ENCODE peak calls at places on chromosomes 5 and 9, in six cellular contexts. I is spleen, K is psoas muscle, G is PC-9, E is H9, U is cardiac muscle cell. T is an unnamed sample.

GRCh38 chr5:128084228-128085167 is 932 bp downstream of the SLC12A2 start:
- DNase-seq in U (peak; percentile 47), I (peak; percentile 93), G (no peak), K (peak; percentile 44), E (peak; percentile 43), T (peak; percentile 51)

GRCh38 chr5:160197341-160198147 is 31.8 kb upstream of the FABP6 start:
- DNase-seq in E (peak; percentile 60), U (peak; percentile 36), G (no peak), K (no peak), I (no peak), T (no peak)

GRCh38 chr9:130732131-130732530 is 38.6 kb downstream of the EXOSC2 start:
- DNase-seq in K (no peak), U (no peak), I (no peak), G (no peak), E (no peak), T (no peak)

GRCh38 chr9:137403281-137403680 is 19.7 kb downstream of the EXD3 start:
- DNase-seq in K (no peak), G (no peak), I (no peak), U (no peak), E (peak; percentile 26), T (no peak)

GRCh38 chr5:95283761-95284511 is 958 bp downstream of the MCTP1 start:
- DNase-seq in K (peak; percentile 13), G (no peak), I (peak; percentile 85), U (peak; percentile 63), E (peak; percentile 79), T (peak; percentile 38)

GRCh38 chr9:114285166-114285867 is 37.6 kb upstream of the ORM1 start:
- DNase-seq in E (peak; percentile 36), K (peak; percentile 14), G (no peak), U (no peak), I (peak; percentile 67), T (no peak)

GRCh38 chr9:77011973-77012817 is 7.3 kb upstream of the FOXB2 start:
- DNase-seq in E (peak; percentile 89), I (peak; percentile 87), K (peak; percentile 46), G (no peak), U (peak; percentile 86), T (no peak)

GRCh38 chr5:76670508-76670907 is 45.4 kb upstream of the F2R start:
- DNase-seq in U (no peak), I (no peak), K (no peak), G (no peak), E (no peak), T (no peak)

GRCh38 chr5:147140558-147140957 is 94.3 kb upstream of the STK32A start:
- DNase-seq in I (no peak), G (no peak), U (no peak), K (no peak), E (no peak), T (no peak)

GRCh38 chr9:37295796-37296195 is 126.7 kb upstream of the GRHPR start:
- DNase-seq in I (no peak), U (no peak), E (no peak), G (no peak), K (no peak), T (no peak)

GRCh38 chr9:113988951-113989780 is 88.9 kb downstream of the AMBP start:
- DNase-seq in E (no peak), I (no peak), U (no peak), K (peak; percentile 81), G (no peak), T (peak; percentile 91)

GRCh38 chr9:626591-626990 is 214.9 kb upstream of the DMRT1 start:
- DNase-seq in G (no peak), K (no peak), E (no peak), U (no peak), I (no peak), T (no peak)

GRCh38 chr5:43061352-43061751 is 21.2 kb upstream of the ANXA2R start:
- DNase-seq in K (no peak), G (no peak), E (no peak), I (no peak), U (no peak), T (no peak)

GRCh38 chr5:64165500-64166200 is at the start of gene RNF180:
- DNase-seq in I (peak; percentile 78), G (no peak), E (peak; percentile 71), K (peak; percentile 48), U (peak; percentile 74), T (peak; percentile 71)

GRCh38 chr5:107669543-107670027 is 1.2 kb downstream of the EFNA5 start:
- DNase-seq in G (peak; percentile 36), I (peak; percentile 65), K (peak; percentile 35), E (peak; percentile 55), U (peak; percentile 63), T (no peak)

GRCh38 chr5:131587541-131587940 is 47.5 kb downstream of the RAPGEF6 start:
- DNase-seq in I (no peak), G (no peak), E (no peak), K (no peak), U (no peak), T (no peak)

GRCh38 chr5:4571248-4571950 is 568.7 kb upstream of the ADAMTS16 start:
- DNase-seq in E (peak; percentile 52), G (no peak), U (no peak), I (no peak), K (no peak), T (no peak)

GRCh38 chr5:104179057-104179456 is 616.5 kb upstream of the NUDT12 start:
- DNase-seq in E (peak; percentile 69), I (no peak), G (peak; percentile 58), U (peak; percentile 57), K (no peak), T (peak; percentile 33)

GRCh38 chr5:96817496-96817895 is 9.8 kb upstream of the ERAP1 start:
- DNase-seq in U (no peak), K (no peak), I (no peak), E (no peak), G (no peak), T (no peak)

GRCh38 chr5:134594336-134594735 is 38.3 kb downstream of the SAR1B start:
- DNase-seq in I (no peak), K (no peak), G (no peak), U (no peak), E (no peak), T (peak; percentile 76)

GRCh38 chr5:6516823-6517222 is 68.2 kb downstream of the UBE2QL1 start:
- DNase-seq in G (no peak), K (no peak), U (no peak), I (no peak), E (no peak), T (no peak)

GRCh38 chr5:33336911-33337620 is 103.7 kb upstream of the TARS1 start:
- DNase-seq in G (no peak), K (no peak), U (no peak), E (no peak), I (no peak), T (no peak)

GRCh38 chr9:28782630-28783029 is 1209.3 kb upstream of the C9orf72 start:
- DNase-seq in G (no peak), E (no peak), U (no peak), I (no peak), K (no peak), T (no peak)

GRCh38 chr9:93159601-93160418 is 24.1 kb upstream of the WNK2 start:
- DNase-seq in I (peak; percentile 96), U (peak; percentile 94), K (peak; percentile 82), E (peak; percentile 94), G (peak; percentile 60), T (peak; percentile 88)

GRCh38 chr5:23001120-23001519 is 148.0 kb upstream of the CDH12 start:
- DNase-seq in K (no peak), E (no peak), U (no peak), G (no peak), I (no peak), T (no peak)

GRCh38 chr5:118518720-118519119 is 469.6 kb downstream of the DTWD2 start:
- DNase-seq in U (no peak), I (no peak), E (no peak), K (no peak), G (no peak), T (no peak)

GRCh38 chr9:110655723-110656641 is 12.6 kb upstream of the MUSK start:
- DNase-seq in I (no peak), U (no peak), G (no peak), E (no peak), K (peak; percentile 29), T (no peak)

GRCh38 chr9:122374885-122375420 is 4.1 kb downstream of the PTGS1 start:
- DNase-seq in U (peak; percentile 48), I (peak; percentile 64), E (peak; percentile 67), G (no peak), K (peak; percentile 78), T (peak; percentile 50)

GRCh38 chr9:90114641-90115040 is 509.8 kb downstream of the GADD45G start:
- DNase-seq in I (no peak), E (no peak), U (no peak), K (no peak), G (no peak), T (no peak)

GRCh38 chr9:136077491-136077890 is 17.6 kb downstream of the NACC2 start:
- DNase-seq in E (no peak), I (no peak), G (no peak), K (no peak), U (no peak), T (no peak)
- H3K27ac ChIP-seq in E (no peak overlapping the region), I (no peak overlapping the region), G (no peak overlapping the region), K (no peak overlapping the region), U (no peak overlapping the region), T (no peak overlapping the region)

DNA sequence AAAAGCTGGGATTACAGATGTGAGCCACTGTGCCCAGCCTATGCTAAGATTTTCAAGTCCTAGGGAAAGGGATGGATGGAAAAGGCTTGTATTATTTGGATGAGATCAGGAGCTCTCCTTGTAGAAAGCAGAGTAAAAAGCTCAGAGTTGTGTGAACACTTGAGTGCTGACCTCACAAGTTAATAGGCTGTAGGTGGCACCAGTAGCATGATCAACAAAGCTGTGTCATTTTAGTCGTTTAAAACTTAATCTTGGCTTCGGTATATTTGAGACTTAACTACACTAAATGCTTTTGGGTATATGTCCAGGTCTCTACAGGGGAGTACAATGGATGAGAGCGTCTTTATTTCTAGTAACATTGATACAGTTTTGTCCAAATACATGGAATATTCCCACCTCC is 264.2 kb downstream of the TMEM38B start:
- DNase-seq in E (no peak), U (no peak), I (no peak), G (no peak), K (no peak), T (no peak)
- TF ChIP-seq CTCF in E (no peak), U (no peak), I (no peak), G (no peak), K (no peak), T (peak; percentile 10)

GRCh38 chr9:128340691-128341434 is 536 bp downstream of the SLC27A4 start:
- DNase-seq in U (peak; percentile 6), E (peak; percentile 41), I (no peak), K (no peak), G (no peak), T (peak; percentile 65)
- H3K27ac ChIP-seq in U (no peak overlapping the region), E (no peak overlapping the region), I (no peak overlapping the region), K (peak overlapping the region; percentile 73), G (peak overlapping the region; percentile 21), T (peak overlapping the region; percentile 64)

GRCh38 chr5:177490311-177490991 is 7.0 kb downstream of the PDLIM7 start:
- DNase-seq in G (no peak), E (no peak), I (no peak), U (no peak), K (no peak), T (no peak)

GRCh38 chr5:177492841-177493240 is 4.6 kb downstream of the PDLIM7 start:
- DNase-seq in U (no peak), K (no peak), I (no peak), E (no peak), G (no peak), T (no peak)

GRCh38 chr5:177491983-177492746 is 5.2 kb downstream of the PDLIM7 start:
- DNase-seq in U (no peak), K (no peak), E (no peak), I (no peak), G (no peak), T (no peak)

GRCh38 chr5:177490992-177491391 is 6.4 kb downstream of the PDLIM7 start:
- DNase-seq in K (no peak), G (no peak), E (no peak), I (no peak), U (no peak), T (no peak)

GRCh38 chr5:177491429-177491945 is 5.9 kb downstream of the PDLIM7 start:
- DNase-seq in K (peak; percentile 56), E (peak; percentile 92), U (peak; percentile 88), I (peak; percentile 81), G (no peak), T (no peak)
- TF ChIP-seq CTCF in K (peak; percentile 69), E (peak; percentile 100), U (peak; percentile 66), I (peak; percentile 77), G (peak; percentile 45), T (peak; percentile 45)